ENCODE peak calls at places on chromosomes 5 and 9, in nine cellular contexts. One of them, this sample, is unnamed.

GRCh38 chr5:98570010-98570409 is 203.5 kb upstream of the RGMB start:
- DNase-seq in natural killer cell: no peak
- DNase-seq in amniotic epithelial cell: peak; percentile 73
- DNase-seq in progenitor cell of endocrine pancreas: no peak
- DNase-seq in GM04504: no peak
- DNase-seq in AG08395: peak; percentile 23
- DNase-seq in right atrium auricular region: no peak
- DNase-seq in CD8-positive, alpha-beta T cell: no peak
- DNase-seq in left cardiac atrium: no peak
- DNase-seq in this sample: no peak

GRCh38 chr5:125700380-125700856 is 722.8 kb upstream of the GRAMD2B start:
- DNase-seq in CD8-positive, alpha-beta T cell: no peak
- DNase-seq in GM04504: no peak
- DNase-seq in progenitor cell of endocrine pancreas: no peak
- DNase-seq in AG08395: no peak
- DNase-seq in natural killer cell: no peak
- DNase-seq in amniotic epithelial cell: peak; percentile 72
- DNase-seq in left cardiac atrium: no peak
- DNase-seq in right atrium auricular region: no peak
- DNase-seq in this sample: no peak

GRCh38 chr5:116571568-116572321 is 2.9 kb downstream of the SEMA6A start:
- DNase-seq in left cardiac atrium: no peak
- DNase-seq in natural killer cell: no peak
- DNase-seq in GM04504: no peak
- DNase-seq in amniotic epithelial cell: no peak
- DNase-seq in progenitor cell of endocrine pancreas: no peak
- DNase-seq in right atrium auricular region: no peak
- DNase-seq in AG08395: no peak
- DNase-seq in CD8-positive, alpha-beta T cell: no peak
- DNase-seq in this sample: no peak

GRCh38 chr9:108663381-108663876 is 192.4 kb downstream of the ACTL7B start:
- DNase-seq in CD8-positive, alpha-beta T cell: no peak
- DNase-seq in progenitor cell of endocrine pancreas: no peak
- DNase-seq in natural killer cell: no peak
- DNase-seq in right atrium auricular region: no peak
- DNase-seq in amniotic epithelial cell: no peak
- DNase-seq in AG08395: peak; percentile 37
- DNase-seq in GM04504: no peak
- DNase-seq in left cardiac atrium: no peak
- DNase-seq in this sample: no peak

GRCh38 chr5:50711280-50711679 is 44.8 kb downstream of the PARP8 start:
- DNase-seq in progenitor cell of endocrine pancreas: no peak
- DNase-seq in AG08395: peak; percentile 4
- DNase-seq in left cardiac atrium: no peak
- DNase-seq in amniotic epithelial cell: no peak
- DNase-seq in natural killer cell: peak; percentile 31
- DNase-seq in GM04504: no peak
- DNase-seq in right atrium auricular region: no peak
- DNase-seq in CD8-positive, alpha-beta T cell: peak; percentile 64
- DNase-seq in this sample: peak; percentile 66

GRCh38 chr5:151605559-151605958 is 14.4 kb upstream of the FAT2 start:
- DNase-seq in GM04504: no peak
- DNase-seq in progenitor cell of endocrine pancreas: no peak
- DNase-seq in left cardiac atrium: no peak
- DNase-seq in CD8-positive, alpha-beta T cell: no peak
- DNase-seq in amniotic epithelial cell: no peak
- DNase-seq in right atrium auricular region: no peak
- DNase-seq in natural killer cell: no peak
- DNase-seq in AG08395: no peak
- DNase-seq in this sample: no peak

GRCh38 chr5:103290846-103291245 is 32.3 kb downstream of the MACIR start:
- DNase-seq in left cardiac atrium: no peak
- DNase-seq in GM04504: no peak
- DNase-seq in AG08395: no peak
- DNase-seq in right atrium auricular region: no peak
- DNase-seq in amniotic epithelial cell: no peak
- DNase-seq in CD8-positive, alpha-beta T cell: no peak
- DNase-seq in natural killer cell: no peak
- DNase-seq in progenitor cell of endocrine pancreas: no peak
- DNase-seq in this sample: no peak

GRCh38 chr9:69465473-69465872 is 140.5 kb downstream of the ENTREP1 start:
- DNase-seq in right atrium auricular region: no peak
- DNase-seq in left cardiac atrium: no peak
- DNase-seq in natural killer cell: no peak
- DNase-seq in amniotic epithelial cell: no peak
- DNase-seq in CD8-positive, alpha-beta T cell: no peak
- DNase-seq in GM04504: no peak
- DNase-seq in progenitor cell of endocrine pancreas: no peak
- DNase-seq in AG08395: no peak
- DNase-seq in this sample: no peak

GRCh38 chr5:43007246-43007910 is 32.7 kb downstream of the ANXA2R start:
- DNase-seq in right atrium auricular region: peak; percentile 81
- DNase-seq in progenitor cell of endocrine pancreas: peak; percentile 68
- DNase-seq in GM04504: peak; percentile 79
- DNase-seq in amniotic epithelial cell: peak; percentile 93
- DNase-seq in natural killer cell: peak; percentile 73
- DNase-seq in AG08395: peak; percentile 85
- DNase-seq in left cardiac atrium: peak; percentile 88
- DNase-seq in CD8-positive, alpha-beta T cell: peak; percentile 90
- DNase-seq in this sample: peak; percentile 72

GRCh38 chr9:23088932-23089364 is 642.3 kb downstream of the DMRTA1 start:
- DNase-seq in right atrium auricular region: no peak
- DNase-seq in GM04504: no peak
- DNase-seq in amniotic epithelial cell: peak; percentile 0
- DNase-seq in CD8-positive, alpha-beta T cell: no peak
- DNase-seq in progenitor cell of endocrine pancreas: peak; percentile 24
- DNase-seq in AG08395: no peak
- DNase-seq in natural killer cell: no peak
- DNase-seq in left cardiac atrium: no peak
- DNase-seq in this sample: no peak

GRCh38 chr5:1537166-1538154 is 13.7 kb upstream of the LPCAT1 start:
- DNase-seq in right atrium auricular region: peak; percentile 32
- DNase-seq in progenitor cell of endocrine pancreas: no peak
- DNase-seq in GM04504: no peak
- DNase-seq in natural killer cell: no peak
- DNase-seq in CD8-positive, alpha-beta T cell: peak; percentile 29
- DNase-seq in AG08395: no peak
- DNase-seq in left cardiac atrium: no peak
- DNase-seq in amniotic epithelial cell: no peak
- DNase-seq in this sample: no peak

GRCh38 chr5:13477118-13477737 is 467.3 kb downstream of the DNAH5 start:
- DNase-seq in CD8-positive, alpha-beta T cell: no peak
- DNase-seq in natural killer cell: no peak
- DNase-seq in progenitor cell of endocrine pancreas: no peak
- DNase-seq in AG08395: no peak
- DNase-seq in right atrium auricular region: no peak
- DNase-seq in left cardiac atrium: no peak
- DNase-seq in amniotic epithelial cell: peak; percentile 79
- DNase-seq in GM04504: peak; percentile 15
- DNase-seq in this sample: no peak

GRCh38 chr5:71596169-71596568 is 9.0 kb downstream of the MCCC2 start:
- DNase-seq in right atrium auricular region: no peak
- DNase-seq in natural killer cell: no peak
- DNase-seq in CD8-positive, alpha-beta T cell: no peak
- DNase-seq in GM04504: no peak
- DNase-seq in progenitor cell of endocrine pancreas: no peak
- DNase-seq in amniotic epithelial cell: no peak
- DNase-seq in left cardiac atrium: no peak
- DNase-seq in AG08395: no peak
- DNase-seq in this sample: no peak

GRCh38 chr5:92941806-92942205 is 639.2 kb downstream of the NR2F1-AS1 start:
- DNase-seq in natural killer cell: no peak
- DNase-seq in amniotic epithelial cell: no peak
- DNase-seq in GM04504: no peak
- DNase-seq in right atrium auricular region: no peak
- DNase-seq in CD8-positive, alpha-beta T cell: no peak
- DNase-seq in left cardiac atrium: no peak
- DNase-seq in progenitor cell of endocrine pancreas: no peak
- DNase-seq in AG08395: no peak
- DNase-seq in this sample: no peak

GRCh38 chr9:135252980-135253304 is 165.5 kb downstream of the OLFM1 start:
- DNase-seq in CD8-positive, alpha-beta T cell: no peak
- DNase-seq in amniotic epithelial cell: no peak
- DNase-seq in AG08395: no peak
- DNase-seq in left cardiac atrium: no peak
- DNase-seq in progenitor cell of endocrine pancreas: no peak
- DNase-seq in right atrium auricular region: no peak
- DNase-seq in natural killer cell: no peak
- DNase-seq in GM04504: no peak
- DNase-seq in this sample: no peak

GRCh38 chr9:97077465-97078295 is 38.7 kb upstream of the CTSV start:
- DNase-seq in amniotic epithelial cell: no peak
- DNase-seq in right atrium auricular region: no peak
- DNase-seq in CD8-positive, alpha-beta T cell: no peak
- DNase-seq in left cardiac atrium: no peak
- DNase-seq in AG08395: no peak
- DNase-seq in GM04504: no peak
- DNase-seq in natural killer cell: no peak
- DNase-seq in progenitor cell of endocrine pancreas: no peak
- DNase-seq in this sample: no peak

GRCh38 chr5:158013939-158014338 is 155.0 kb upstream of the CLINT1 start:
- DNase-seq in GM04504: no peak
- DNase-seq in AG08395: peak; percentile 60
- DNase-seq in natural killer cell: no peak
- DNase-seq in progenitor cell of endocrine pancreas: no peak
- DNase-seq in amniotic epithelial cell: peak; percentile 24
- DNase-seq in left cardiac atrium: no peak
- DNase-seq in right atrium auricular region: no peak
- DNase-seq in CD8-positive, alpha-beta T cell: no peak
- DNase-seq in this sample: no peak

GRCh38 chr9:123422593-123422992 is 66.6 kb downstream of the CRB2 start:
- DNase-seq in GM04504: no peak
- DNase-seq in CD8-positive, alpha-beta T cell: no peak
- DNase-seq in amniotic epithelial cell: no peak
- DNase-seq in left cardiac atrium: no peak
- DNase-seq in natural killer cell: no peak
- DNase-seq in AG08395: no peak
- DNase-seq in right atrium auricular region: no peak
- DNase-seq in progenitor cell of endocrine pancreas: no peak
- DNase-seq in this sample: no peak

GRCh38 chr9:93810028-93810971 is 144.9 kb downstream of the BARX1 start:
- DNase-seq in GM04504: no peak
- DNase-seq in progenitor cell of endocrine pancreas: no peak
- DNase-seq in AG08395: no peak
- DNase-seq in CD8-positive, alpha-beta T cell: peak; percentile 39
- DNase-seq in left cardiac atrium: no peak
- DNase-seq in natural killer cell: peak; percentile 7
- DNase-seq in amniotic epithelial cell: no peak
- DNase-seq in right atrium auricular region: no peak
- DNase-seq in this sample: no peak

GRCh38 chr9:72932669-72933068 is 20.2 kb downstream of the ALDH1A1 start:
- DNase-seq in progenitor cell of endocrine pancreas: no peak
- DNase-seq in amniotic epithelial cell: peak; percentile 40
- DNase-seq in natural killer cell: no peak
- DNase-seq in AG08395: peak; percentile 25
- DNase-seq in left cardiac atrium: no peak
- DNase-seq in right atrium auricular region: no peak
- DNase-seq in CD8-positive, alpha-beta T cell: no peak
- DNase-seq in GM04504: no peak
- DNase-seq in this sample: no peak

GRCh38 chr9:80775515-80775914 is 913.8 kb downstream of the TLE1 start:
- DNase-seq in AG08395: no peak
- DNase-seq in GM04504: no peak
- DNase-seq in amniotic epithelial cell: peak; percentile 79
- DNase-seq in natural killer cell: no peak
- DNase-seq in right atrium auricular region: no peak
- DNase-seq in left cardiac atrium: no peak
- DNase-seq in progenitor cell of endocrine pancreas: no peak
- DNase-seq in CD8-positive, alpha-beta T cell: no peak
- DNase-seq in this sample: no peak

GRCh38 chr5:151319334-151319733 is 15.8 kb upstream of the SLC36A3 start:
- DNase-seq in progenitor cell of endocrine pancreas: no peak
- DNase-seq in GM04504: no peak
- DNase-seq in AG08395: peak; percentile 13
- DNase-seq in CD8-positive, alpha-beta T cell: peak; percentile 41
- DNase-seq in right atrium auricular region: peak; percentile 62
- DNase-seq in natural killer cell: no peak
- DNase-seq in amniotic epithelial cell: peak; percentile 22
- DNase-seq in left cardiac atrium: no peak
- DNase-seq in this sample: no peak

GRCh38 chr9:99820330-99821186 is 1.1 kb upstream of the NR4A3 start:
- DNase-seq in progenitor cell of endocrine pancreas: no peak
- DNase-seq in amniotic epithelial cell: peak; percentile 69
- DNase-seq in CD8-positive, alpha-beta T cell: no peak
- DNase-seq in left cardiac atrium: peak; percentile 76
- DNase-seq in AG08395: peak; percentile 40
- DNase-seq in natural killer cell: peak; percentile 50
- DNase-seq in right atrium auricular region: peak; percentile 92
- DNase-seq in GM04504: no peak
- DNase-seq in this sample: peak; percentile 25

GRCh38 chr5:43981556-43981955 is 378.6 kb downstream of the NNT start:
- DNase-seq in natural killer cell: no peak
- DNase-seq in left cardiac atrium: no peak
- DNase-seq in right atrium auricular region: no peak
- DNase-seq in CD8-positive, alpha-beta T cell: no peak
- DNase-seq in amniotic epithelial cell: no peak
- DNase-seq in progenitor cell of endocrine pancreas: no peak
- DNase-seq in AG08395: no peak
- DNase-seq in GM04504: no peak
- DNase-seq in this sample: no peak

GRCh38 chr9:87564111-87564510 is 66.4 kb downstream of the DAPK1 start:
- DNase-seq in CD8-positive, alpha-beta T cell: no peak
- DNase-seq in left cardiac atrium: no peak
- DNase-seq in progenitor cell of endocrine pancreas: no peak
- DNase-seq in GM04504: no peak
- DNase-seq in amniotic epithelial cell: no peak
- DNase-seq in right atrium auricular region: no peak
- DNase-seq in AG08395: peak; percentile 68
- DNase-seq in natural killer cell: no peak
- DNase-seq in this sample: no peak

GRCh38 chr5:76714771-76715483 is 999 bp upstream of the F2R start:
- DNase-seq in progenitor cell of endocrine pancreas: no peak
- DNase-seq in GM04504: no peak
- DNase-seq in AG08395: no peak
- DNase-seq in CD8-positive, alpha-beta T cell: peak; percentile 52
- DNase-seq in left cardiac atrium: peak; percentile 33
- DNase-seq in amniotic epithelial cell: no peak
- DNase-seq in natural killer cell: peak; percentile 28
- DNase-seq in right atrium auricular region: no peak
- DNase-seq in this sample: no peak

GRCh38 chr9:4987996-4988421 is 2.9 kb downstream of the JAK2 start:
- DNase-seq in CD8-positive, alpha-beta T cell: peak; percentile 69
- DNase-seq in AG08395: peak; percentile 52
- DNase-seq in GM04504: no peak
- DNase-seq in natural killer cell: peak; percentile 17
- DNase-seq in progenitor cell of endocrine pancreas: peak; percentile 31
- DNase-seq in right atrium auricular region: no peak
- DNase-seq in amniotic epithelial cell: peak; percentile 67
- DNase-seq in left cardiac atrium: no peak
- DNase-seq in this sample: peak; percentile 52

GRCh38 chr5:105101597-105101996 is 1539.0 kb upstream of the NUDT12 start:
- DNase-seq in GM04504: no peak
- DNase-seq in amniotic epithelial cell: peak; percentile 78
- DNase-seq in CD8-positive, alpha-beta T cell: no peak
- DNase-seq in left cardiac atrium: no peak
- DNase-seq in natural killer cell: no peak
- DNase-seq in AG08395: no peak
- DNase-seq in right atrium auricular region: no peak
- DNase-seq in progenitor cell of endocrine pancreas: no peak
- DNase-seq in this sample: no peak

GRCh38 chr9:24545285-24545684 is 412 bp downstream of the IZUMO3 start:
- DNase-seq in progenitor cell of endocrine pancreas: no peak
- DNase-seq in natural killer cell: no peak
- DNase-seq in AG08395: no peak
- DNase-seq in left cardiac atrium: no peak
- DNase-seq in GM04504: no peak
- DNase-seq in right atrium auricular region: no peak
- DNase-seq in CD8-positive, alpha-beta T cell: no peak
- DNase-seq in amniotic epithelial cell: no peak
- DNase-seq in this sample: no peak

This sample was measured in activated T-helper 1 cell treated with anti-CD3 and anti-CD28 coated beads, Interleukin-12 subunit alpha, Interleukin-12 subunit beta, Interleukin-2, Interleukin-4 antibody, amounts not matched to agents 30 ng/mL and 10 ng/mL and 1 ng/mL, durations not matched to agents 14 hours and 24 hours and 36 hours.